ENCODE peak calls at places on chromosome 17, in six cellular contexts. B is cardiac septum, Q is T-helper 1 cell, Z is SK-N-MC, J is heart left ventricle, K is left colon. Y is an unnamed sample.

GRCh38 chr17:16415031-16415924 is at the start of gene TRPV2:
- DNase-seq in Q (no peak), B (no peak), K (no peak), Z (no peak), J (peak; percentile 54), Y (no peak)

GRCh38 chr17:79126139-79126538 is 51.5 kb downstream of the ENGASE start:
- DNase-seq in K (no peak), Q (no peak), Z (no peak), B (no peak), J (peak; percentile 42), Y (no peak)

GRCh38 chr17:79001190-79002020 is 8.2 kb downstream of the CANT1 start:
- DNase-seq in B (peak; percentile 73), Q (no peak), Z (no peak), J (peak; percentile 26), K (peak; percentile 44), Y (no peak)

GRCh38 chr17:46851029-46851741 is at the start of gene WNT9B:
- DNase-seq in Q (no peak), B (no peak), J (no peak), K (peak; percentile 50), Z (no peak), Y (no peak)

GRCh38 chr17:76635659-76636360 is 7.7 kb downstream of the ST6GALNAC1 start:
- DNase-seq in K (no peak), Q (no peak), B (no peak), Z (no peak), J (no peak), Y (peak; percentile 35)

GRCh38 chr17:40520991-40521453 is 19.6 kb upstream of the TNS4 start:
- DNase-seq in Z (no peak), J (no peak), Q (no peak), K (no peak), B (peak; percentile 41), Y (no peak)

GRCh38 chr17:50586421-50587247 is 26.1 kb downstream of the CACNA1G start:
- DNase-seq in Q (no peak), B (no peak), J (no peak), K (no peak), Z (no peak), Y (no peak)

GRCh38 chr17:64262422-64263260 is at the start of gene TEX2:
- DNase-seq in Z (no peak), B (peak; percentile 78), Q (peak; percentile 43), J (peak; percentile 75), K (peak; percentile 63), Y (peak; percentile 58)

GRCh38 chr17:30549864-30550511 is 72.8 kb downstream of the GOSR1 start:
- DNase-seq in K (no peak), Z (no peak), Q (no peak), B (no peak), J (no peak), Y (no peak)

GRCh38 chr17:17151541-17151940 is 54.6 kb downstream of the PLD6 start:
- DNase-seq in B (no peak), K (no peak), Z (no peak), J (no peak), Q (no peak), Y (peak; percentile 83)

GRCh38 chr17:31919802-31920525 is 16.8 kb upstream of the SUZ12 start:
- DNase-seq in J (no peak), Q (no peak), K (no peak), Z (no peak), B (no peak), Y (peak; percentile 72)

GRCh38 chr17:17349724-17350106 is 46.5 kb downstream of the NT5M start:
- DNase-seq in B (peak; percentile 53), Z (no peak), Q (no peak), K (no peak), J (no peak), Y (peak; percentile 32)

GRCh38 chr17:50199651-50200446 is 1.6 kb downstream of the COL1A1 start:
- DNase-seq in B (peak; percentile 90), Z (no peak), J (peak; percentile 93), K (peak; percentile 93), Q (peak; percentile 63), Y (peak; percentile 100)

GRCh38 chr17:42555122-42555622 is 2.4 kb downstream of the HSD17B1 start:
- DNase-seq in B (no peak), Q (no peak), J (no peak), K (no peak), Z (no peak), Y (no peak)

GRCh38 chr17:39709998-39710964 is 10.4 kb downstream of the ERBB2 start:
- DNase-seq in Z (no peak), J (no peak), Q (no peak), K (no peak), B (no peak), Y (no peak)

GRCh38 chr17:65130829-65131228 is 6.3 kb upstream of the RGS9 start:
- DNase-seq in Q (no peak), Z (no peak), J (no peak), B (no peak), K (no peak), Y (no peak)

GRCh38 chr17:77449908-77450741 is 309.4 kb downstream of the SEC14L1 start:
- DNase-seq in J (peak; percentile 91), Q (no peak), K (peak; percentile 85), Z (no peak), B (no peak), Y (no peak)

GRCh38 chr17:47950448-47950847 is 7.2 kb downstream of the PRR15L start:
- DNase-seq in J (no peak), Z (no peak), Q (no peak), K (peak; percentile 43), B (no peak), Y (no peak)

GRCh38 chr17:3693829-3694231 is 2.1 kb downstream of the P2RX5 start:
- DNase-seq in K (no peak), Q (no peak), Z (no peak), B (no peak), J (no peak), Y (no peak)

GRCh38 chr17:69170377-69170776 is 28.7 kb upstream of the ABCA6 start:
- DNase-seq in B (no peak), Z (no peak), J (no peak), K (no peak), Q (no peak), Y (no peak)

GRCh38 chr17:1491406-1492248 is 859 bp downstream of the MYO1C start:
- DNase-seq in K (no peak), Q (no peak), Z (no peak), B (no peak), J (peak; percentile 82), Y (no peak)